ENCODE peak calls at places on chromosomes 3 and 15, in four cellular contexts. One of them, this sample, is unnamed.

GRCh38 chr3:16741103-16741758 is 136.0 kb upstream of the DAZL start:
- DNase-seq in body of pancreas: no peak
- DNase-seq in GM04504: no peak
- DNase-seq in RCC 7860: peak
- DNase-seq in this sample: peak

GRCh38 chr3:73733796-73734195 is 109.1 kb upstream of the PDZRN3 start:
- DNase-seq in RCC 7860: no peak
- DNase-seq in GM04504: no peak
- DNase-seq in body of pancreas: no peak
- DNase-seq in this sample: no peak

GRCh38 chr3:47713655-47714054 is 68.0 kb downstream of the SMARCC1 start:
- DNase-seq in GM04504: no peak
- DNase-seq in body of pancreas: no peak
- DNase-seq in RCC 7860: no peak
- DNase-seq in this sample: no peak

GRCh38 chr3:46892285-46893145 is 15.0 kb downstream of the PTH1R start:
- DNase-seq in GM04504: peak
- DNase-seq in body of pancreas: peak
- DNase-seq in RCC 7860: peak
- DNase-seq in this sample: peak

GRCh38 chr3:64530434-64531049 is 157.3 kb downstream of the ADAMTS9 start:
- DNase-seq in RCC 7860: no peak
- DNase-seq in GM04504: peak
- DNase-seq in body of pancreas: peak
- DNase-seq in this sample: peak

GRCh38 chr3:95289295-95289694 is 1226.4 kb downstream of the NSUN3 start:
- DNase-seq in RCC 7860: peak
- DNase-seq in GM04504: no peak
- DNase-seq in body of pancreas: no peak
- DNase-seq in this sample: no peak

GRCh38 chr15:94387854-94388441 is 156.6 kb downstream of the MCTP2 start:
- DNase-seq in body of pancreas: no peak
- DNase-seq in RCC 7860: no peak
- DNase-seq in GM04504: no peak
- DNase-seq in this sample: no peak

GRCh38 chr3:53457068-53457467 is 37.3 kb upstream of the CACNA1D start:
- DNase-seq in body of pancreas: no peak
- DNase-seq in GM04504: no peak
- DNase-seq in RCC 7860: no peak
- DNase-seq in this sample: no peak

GRCh38 chr3:71064288-71064975 is 519.1 kb downstream of the FOXP1 start:
- DNase-seq in body of pancreas: peak
- DNase-seq in RCC 7860: peak
- DNase-seq in GM04504: no peak
- DNase-seq in this sample: no peak

GRCh38 chr15:66287461-66288055 is 5.8 kb upstream of the DIS3L start:
- DNase-seq in GM04504: no peak
- DNase-seq in RCC 7860: no peak
- DNase-seq in body of pancreas: no peak
- DNase-seq in this sample: peak

GRCh38 chr15:57586661-57587404 is 4.9 kb upstream of the MYZAP start:
- DNase-seq in RCC 7860: no peak
- DNase-seq in GM04504: no peak
- DNase-seq in body of pancreas: no peak
- DNase-seq in this sample: peak

GRCh38 chr3:44419923-44420650 is 57.4 kb downstream of the ZNF445 start:
- DNase-seq in body of pancreas: no peak
- DNase-seq in GM04504: no peak
- DNase-seq in RCC 7860: no peak
- DNase-seq in this sample: no peak

GRCh38 chr3:147173280-147173679 is 233.1 kb downstream of the ZIC4 start:
- DNase-seq in body of pancreas: no peak
- DNase-seq in GM04504: no peak
- DNase-seq in RCC 7860: no peak
- DNase-seq in this sample: no peak

GRCh38 chr15:95615436-95615835 is 715.1 kb upstream of the NR2F2 start:
- DNase-seq in RCC 7860: no peak
- DNase-seq in body of pancreas: no peak
- DNase-seq in GM04504: no peak
- DNase-seq in this sample: no peak

GRCh38 chr3:10460951-10461563 is 44.3 kb downstream of the ATP2B2 start:
- DNase-seq in RCC 7860: no peak
- DNase-seq in GM04504: no peak
- DNase-seq in body of pancreas: no peak
- DNase-seq in this sample: no peak

GRCh38 chr3:124707667-124708066 is 22.6 kb upstream of the UMPS start:
- DNase-seq in GM04504: peak
- DNase-seq in RCC 7860: peak
- DNase-seq in body of pancreas: no peak
- DNase-seq in this sample: peak

GRCh38 chr3:52220380-52221026 is 4.9 kb downstream of the TLR9 start:
- DNase-seq in RCC 7860: peak
- DNase-seq in GM04504: no peak
- DNase-seq in body of pancreas: peak
- DNase-seq in this sample: peak

GRCh38 chr3:56347219-56347871 is 120.9 kb downstream of the ERC2 start:
- DNase-seq in body of pancreas: peak
- DNase-seq in GM04504: no peak
- DNase-seq in RCC 7860: no peak
- DNase-seq in this sample: peak

GRCh38 chr3:17278006-17278405 is 393.3 kb downstream of the PLCL2 start:
- DNase-seq in body of pancreas: no peak
- DNase-seq in GM04504: no peak
- DNase-seq in RCC 7860: no peak
- DNase-seq in this sample: no peak

GRCh38 chr3:51397389-51397788 is 6.3 kb downstream of the RBM15B start:
- DNase-seq in body of pancreas: no peak
- DNase-seq in GM04504: no peak
- DNase-seq in RCC 7860: no peak
- DNase-seq in this sample: no peak

GRCh38 chr15:86236721-86237121 is 157.1 kb downstream of the AGBL1 start:
- DNase-seq in RCC 7860: no peak
- DNase-seq in GM04504: no peak
- DNase-seq in body of pancreas: no peak
- DNase-seq in this sample: no peak

GRCh38 chr3:9727743-9728142 is 3.8 kb upstream of the BRPF1 start:
- DNase-seq in body of pancreas: no peak
- DNase-seq in GM04504: no peak
- DNase-seq in RCC 7860: no peak
- DNase-seq in this sample: no peak

GRCh38 chr15:22916606-22917350 is 63.4 kb downstream of the CYFIP1 start:
- DNase-seq in body of pancreas: no peak
- DNase-seq in GM04504: no peak
- DNase-seq in RCC 7860: no peak
- DNase-seq in this sample: no peak

GRCh38 chr15:40633178-40633577 is 39.1 kb downstream of the KNL1 start:
- DNase-seq in GM04504: no peak
- DNase-seq in body of pancreas: no peak
- DNase-seq in RCC 7860: no peak
- DNase-seq in this sample: peak

This sample was measured in A172.